ENCODE peak calls at places on chromosomes 6 and 20, in six cellular contexts. One of them, this sample, is unnamed.

GRCh38 chr6:15715060-15715459 is 52.2 kb upstream of the DTNBP1 start:
- DNase-seq in GM23338: no peak
- DNase-seq in A549: no peak
- DNase-seq in A673: no peak
- DNase-seq in cardiac fibroblast: peak
- DNase-seq in AG09309: no peak
- DNase-seq in this sample: no peak

GRCh38 chr6:36312854-36313627 is 23.6 kb downstream of the BNIP5 start:
- DNase-seq in GM23338: no peak
- DNase-seq in AG09309: no peak
- DNase-seq in cardiac fibroblast: no peak
- DNase-seq in A549: no peak
- DNase-seq in A673: no peak
- DNase-seq in this sample: no peak

GRCh38 chr20:59673998-59674445 is 69.7 kb downstream of the PHACTR3 start:
- DNase-seq in AG09309: no peak
- DNase-seq in GM23338: no peak
- DNase-seq in A673: no peak
- DNase-seq in A549: no peak
- DNase-seq in cardiac fibroblast: no peak
- DNase-seq in this sample: no peak

GRCh38 chr6:84033523-84034451 is at the start of gene MRAP2:
- DNase-seq in AG09309: no peak
- DNase-seq in GM23338: peak
- DNase-seq in cardiac fibroblast: peak
- DNase-seq in A549: peak
- DNase-seq in A673: peak
- DNase-seq in this sample: no peak

GRCh38 chr6:72219536-72219935 is 333.2 kb downstream of the RIMS1 start:
- DNase-seq in A673: no peak
- DNase-seq in cardiac fibroblast: peak
- DNase-seq in A549: no peak
- DNase-seq in AG09309: no peak
- DNase-seq in GM23338: no peak
- DNase-seq in this sample: no peak

GRCh38 chr6:3031857-3032256 is 32.2 kb downstream of the NQO2 start:
- DNase-seq in A673: no peak
- DNase-seq in cardiac fibroblast: no peak
- DNase-seq in AG09309: no peak
- DNase-seq in GM23338: no peak
- DNase-seq in A549: no peak
- DNase-seq in this sample: no peak

GRCh38 chr6:11770546-11771466 is 7.8 kb downstream of the ADTRP start:
- DNase-seq in GM23338: peak
- DNase-seq in A549: peak
- DNase-seq in AG09309: peak
- DNase-seq in A673: no peak
- DNase-seq in cardiac fibroblast: peak
- DNase-seq in this sample: peak

GRCh38 chr6:53530346-53530745 is 14.6 kb downstream of the GCLC start:
- DNase-seq in cardiac fibroblast: peak
- DNase-seq in A549: no peak
- DNase-seq in GM23338: peak
- DNase-seq in A673: no peak
- DNase-seq in AG09309: no peak
- DNase-seq in this sample: no peak

GRCh38 chr6:157172088-157172768 is 151.1 kb downstream of the TMEM242 start:
- DNase-seq in AG09309: no peak
- DNase-seq in A673: no peak
- DNase-seq in GM23338: no peak
- DNase-seq in cardiac fibroblast: no peak
- DNase-seq in A549: no peak
- DNase-seq in this sample: no peak

GRCh38 chr6:110884321-110884720 is 9.7 kb downstream of the AMD1 start:
- DNase-seq in AG09309: no peak
- DNase-seq in GM23338: no peak
- DNase-seq in A673: no peak
- DNase-seq in A549: no peak
- DNase-seq in cardiac fibroblast: no peak
- DNase-seq in this sample: no peak

GRCh38 chr20:44160133-44160532 is 26.9 kb downstream of the JPH2 start:
- DNase-seq in cardiac fibroblast: no peak
- DNase-seq in A549: no peak
- DNase-seq in A673: no peak
- DNase-seq in AG09309: no peak
- DNase-seq in GM23338: no peak
- DNase-seq in this sample: no peak

GRCh38 chr20:34388000-34388399 is 24.9 kb downstream of the ITCH start:
- DNase-seq in cardiac fibroblast: no peak
- DNase-seq in A673: no peak
- DNase-seq in A549: no peak
- DNase-seq in GM23338: no peak
- DNase-seq in AG09309: no peak
- DNase-seq in this sample: no peak
- TF ChIP-seq CTCF in cardiac fibroblast: no peak
- TF ChIP-seq CTCF in A673: no peak
- TF ChIP-seq CTCF in A549: no peak
- TF ChIP-seq CTCF in GM23338: no peak
- TF ChIP-seq CTCF in AG09309: no peak
- TF ChIP-seq CTCF in this sample: no peak

DNA sequence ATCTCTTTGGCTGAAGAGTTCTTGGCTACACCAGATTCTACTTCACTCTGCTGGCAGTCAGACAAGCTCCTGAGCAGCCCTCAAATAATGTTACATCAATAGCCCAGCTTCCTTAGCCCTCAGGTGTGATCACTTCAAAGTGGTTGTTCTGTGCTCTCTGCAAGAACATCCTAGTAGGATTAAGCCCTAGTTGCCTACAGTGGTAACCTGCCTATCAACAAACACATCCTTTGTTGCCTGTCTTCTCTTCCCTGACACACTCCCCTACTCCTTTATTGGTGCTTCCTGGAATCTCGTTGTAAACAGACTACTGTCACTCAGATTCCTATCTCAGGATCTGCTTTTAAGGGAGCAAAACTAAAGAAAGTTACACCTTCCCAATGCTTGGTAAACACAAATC is 45.1 kb upstream of the TASP1 start:
- DNase-seq in GM23338: no peak
- DNase-seq in cardiac fibroblast: no peak
- DNase-seq in AG09309: no peak
- DNase-seq in A673: no peak
- DNase-seq in A549: no peak
- DNase-seq in this sample: no peak
- TF ChIP-seq CTCF in GM23338: no peak
- TF ChIP-seq CTCF in cardiac fibroblast: no peak
- TF ChIP-seq CTCF in AG09309: no peak
- TF ChIP-seq CTCF in A673: no peak
- TF ChIP-seq CTCF in A549: no peak
- TF ChIP-seq CTCF in this sample: no peak

GRCh38 chr6:113594726-113595125 is 262.4 kb upstream of the MARCKS start:
- DNase-seq in GM23338: no peak
- DNase-seq in A549: peak
- DNase-seq in cardiac fibroblast: no peak
- DNase-seq in A673: no peak
- DNase-seq in AG09309: no peak
- DNase-seq in this sample: no peak

GRCh38 chr6:113598786-113599185 is 258.4 kb upstream of the MARCKS start:
- DNase-seq in GM23338: no peak
- DNase-seq in A549: no peak
- DNase-seq in cardiac fibroblast: no peak
- DNase-seq in AG09309: no peak
- DNase-seq in A673: no peak
- DNase-seq in this sample: no peak

GRCh38 chr6:113596907-113597583 is 260.1 kb upstream of the MARCKS start:
- DNase-seq in A549: no peak
- DNase-seq in A673: no peak
- DNase-seq in AG09309: peak
- DNase-seq in GM23338: no peak
- DNase-seq in cardiac fibroblast: peak
- DNase-seq in this sample: no peak

GRCh38 chr6:113595921-113596376 is 261.2 kb upstream of the MARCKS start:
- DNase-seq in A549: no peak
- DNase-seq in AG09309: peak
- DNase-seq in GM23338: no peak
- DNase-seq in A673: no peak
- DNase-seq in cardiac fibroblast: peak
- DNase-seq in this sample: peak

GRCh38 chr6:113596477-113596876 is 260.7 kb upstream of the MARCKS start:
- DNase-seq in AG09309: no peak
- DNase-seq in GM23338: no peak
- DNase-seq in A673: no peak
- DNase-seq in A549: no peak
- DNase-seq in cardiac fibroblast: no peak
- DNase-seq in this sample: no peak
- TF ChIP-seq CTCF in AG09309: no peak
- TF ChIP-seq CTCF in GM23338: no peak
- TF ChIP-seq CTCF in A673: no peak
- TF ChIP-seq CTCF in A549: no peak
- TF ChIP-seq CTCF in cardiac fibroblast: no peak
- TF ChIP-seq CTCF in this sample: no peak

GRCh38 chr6:153312633-153313032 is 181.6 kb upstream of the RGS17 start:
- DNase-seq in GM23338: peak
- DNase-seq in AG09309: peak
- DNase-seq in A549: peak
- DNase-seq in cardiac fibroblast: peak
- DNase-seq in A673: peak
- DNase-seq in this sample: no peak
- TF ChIP-seq CTCF in GM23338: peak
- TF ChIP-seq CTCF in AG09309: peak
- TF ChIP-seq CTCF in A549: peak
- TF ChIP-seq CTCF in cardiac fibroblast: peak
- TF ChIP-seq CTCF in A673: peak
- TF ChIP-seq CTCF in this sample: no peak